ENCODE peak calls at places on chromosome 5, in four cellular contexts. One of them, this sample, is unnamed. For H3K27me3, the result is how much of the 10 kb centered on the place peaks cover.

GRCh38 chr5:53482717-53483638 is 2.5 kb downstream of the FST start:
- DNase-seq in upper lobe of right lung: peak
- DNase-seq in heart right ventricle: peak
- DNase-seq in IMR-90: peak
- DNase-seq in this sample: peak

GRCh38 chr5:56545016-56545415 is 270.3 kb upstream of the MAP3K1 start:
- DNase-seq in upper lobe of right lung: peak
- DNase-seq in heart right ventricle: no peak
- DNase-seq in IMR-90: peak
- DNase-seq in this sample: no peak

GRCh38 chr5:54135042-54135441 is 175.3 kb downstream of the ARL15 start:
- DNase-seq in upper lobe of right lung: no peak
- DNase-seq in heart right ventricle: no peak
- DNase-seq in IMR-90: peak
- DNase-seq in this sample: no peak

GRCh38 chr5:1190915-1191314 is 10.5 kb upstream of the SLC6A19 start:
- DNase-seq in upper lobe of right lung: no peak
- DNase-seq in heart right ventricle: no peak
- DNase-seq in IMR-90: no peak
- DNase-seq in this sample: no peak

GRCh38 chr5:123882946-123883345 is 371.0 kb downstream of the CSNK1G3 start:
- DNase-seq in upper lobe of right lung: no peak
- DNase-seq in heart right ventricle: no peak
- DNase-seq in IMR-90: no peak
- DNase-seq in this sample: no peak

GRCh38 chr5:143679777-143680176 is 132.2 kb upstream of the HMHB1 start:
- DNase-seq in upper lobe of right lung: no peak
- DNase-seq in heart right ventricle: no peak
- DNase-seq in IMR-90: peak
- DNase-seq in this sample: no peak

GRCh38 chr5:1516615-1517601 is 6.9 kb downstream of the LPCAT1 start:
- DNase-seq in upper lobe of right lung: peak
- DNase-seq in heart right ventricle: no peak
- DNase-seq in IMR-90: peak
- DNase-seq in this sample: peak

GRCh38 chr5:133658327-133658726 is 46.0 kb upstream of the FSTL4 start:
- DNase-seq in upper lobe of right lung: no peak
- DNase-seq in heart right ventricle: no peak
- DNase-seq in IMR-90: no peak
- DNase-seq in this sample: no peak

GRCh38 chr5:23631283-23632045 is 124.1 kb downstream of the PRDM9 start:
- DNase-seq in upper lobe of right lung: no peak
- DNase-seq in heart right ventricle: peak
- DNase-seq in IMR-90: peak
- DNase-seq in this sample: no peak

GRCh38 chr5:176454724-176455394 is 6.7 kb downstream of the FAF2 start:
- DNase-seq in upper lobe of right lung: no peak
- DNase-seq in heart right ventricle: no peak
- DNase-seq in IMR-90: no peak
- DNase-seq in this sample: no peak

GRCh38 chr5:68953151-68953884 is 140.5 kb upstream of the SLC30A5 start:
- DNase-seq in upper lobe of right lung: no peak
- DNase-seq in heart right ventricle: no peak
- DNase-seq in IMR-90: no peak
- DNase-seq in this sample: peak

GRCh38 chr5:2188661-2189060 is 305.9 kb upstream of the IRX4 start:
- DNase-seq in upper lobe of right lung: no peak
- DNase-seq in heart right ventricle: no peak
- DNase-seq in IMR-90: no peak
- DNase-seq in this sample: no peak

GRCh38 chr5:69364414-69364813 is 4.9 kb downstream of the AK6 start:
- DNase-seq in upper lobe of right lung: no peak
- DNase-seq in heart right ventricle: no peak
- DNase-seq in IMR-90: peak
- DNase-seq in this sample: no peak

GRCh38 chr5:151427258-151427657 is 20.1 kb upstream of the SLC36A1 start:
- DNase-seq in upper lobe of right lung: no peak
- DNase-seq in heart right ventricle: no peak
- DNase-seq in IMR-90: no peak
- DNase-seq in this sample: no peak

GRCh38 chr5:33275921-33276705 is 164.7 kb upstream of the TARS1 start:
- DNase-seq in upper lobe of right lung: no peak
- DNase-seq in heart right ventricle: no peak
- DNase-seq in IMR-90: peak
- DNase-seq in this sample: no peak

GRCh38 chr5:172732201-172732865 is 38.7 kb downstream of the DUSP1 start:
- DNase-seq in upper lobe of right lung: no peak
- DNase-seq in heart right ventricle: no peak
- DNase-seq in IMR-90: no peak
- DNase-seq in this sample: no peak

GRCh38 chr5:141871870-141872269 is 6.3 kb downstream of the PCDH1 start:
- DNase-seq in upper lobe of right lung: no peak
- DNase-seq in heart right ventricle: no peak
- DNase-seq in IMR-90: no peak
- DNase-seq in this sample: no peak
- H3K4me3 ChIP-seq in upper lobe of right lung: no peak
- H3K4me3 ChIP-seq in heart right ventricle: no peak
- H3K4me3 ChIP-seq in IMR-90: no peak
- H3K4me3 ChIP-seq in this sample: no peak

GRCh38 chr5:141868541-141868940 is 9.7 kb downstream of the PCDH1 start:
- DNase-seq in upper lobe of right lung: peak
- DNase-seq in heart right ventricle: no peak
- DNase-seq in IMR-90: no peak
- DNase-seq in this sample: no peak
- H3K27me3 ChIP-seq in upper lobe of right lung: under half
- H3K27me3 ChIP-seq in heart right ventricle: under half
- H3K27me3 ChIP-seq in IMR-90: half or more
- H3K27me3 ChIP-seq in this sample: under half

GRCh38 chr5:6715758-6716633 is 2.8 kb downstream of the TENT4A start:
- DNase-seq in upper lobe of right lung: peak
- DNase-seq in heart right ventricle: peak
- DNase-seq in IMR-90: no peak
- DNase-seq in this sample: no peak
- H3K4me3 ChIP-seq in upper lobe of right lung: peak
- H3K4me3 ChIP-seq in heart right ventricle: no peak
- H3K4me3 ChIP-seq in IMR-90: peak
- H3K4me3 ChIP-seq in this sample: peak

DNA sequence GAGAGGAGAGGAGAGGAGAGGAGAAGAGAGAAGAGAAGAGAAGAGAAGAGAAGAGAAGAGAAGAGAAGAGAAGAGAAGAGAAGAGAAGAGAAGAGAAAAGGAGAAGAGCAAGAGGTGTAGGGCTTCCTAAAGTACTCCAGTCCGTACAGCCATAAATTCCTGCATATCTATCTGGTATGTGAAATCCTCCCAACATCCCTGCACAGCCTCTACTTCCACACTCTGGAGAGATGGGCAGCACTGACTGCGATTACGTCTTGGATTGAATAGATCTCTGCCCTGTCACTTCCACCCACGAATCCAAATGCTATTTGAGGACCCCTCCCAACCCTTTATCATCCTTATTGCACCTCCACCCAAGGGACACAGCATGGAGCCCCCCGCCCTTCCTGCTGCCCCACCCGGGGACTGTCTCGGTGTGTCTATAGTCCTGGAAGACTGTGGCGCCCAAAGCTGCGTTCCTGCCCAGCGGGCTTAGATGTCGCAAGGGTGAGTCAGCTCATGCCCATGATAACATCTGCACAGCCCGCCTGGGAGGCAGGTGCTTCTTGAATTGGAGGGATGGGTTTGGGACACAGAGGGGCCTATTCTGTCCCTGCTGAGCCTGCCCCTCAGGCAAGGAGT is 105.6 kb upstream of the HAND1 start:
- DNase-seq in upper lobe of right lung: no peak
- DNase-seq in heart right ventricle: no peak
- DNase-seq in IMR-90: no peak
- DNase-seq in this sample: no peak
- H3K27me3 ChIP-seq in upper lobe of right lung: under half
- H3K27me3 ChIP-seq in heart right ventricle: under half
- H3K27me3 ChIP-seq in IMR-90: under half
- H3K27me3 ChIP-seq in this sample: under half

GRCh38 chr5:181203842-181204560 is 995 bp downstream of the TRIM7 start:
- DNase-seq in upper lobe of right lung: no peak
- DNase-seq in heart right ventricle: no peak
- DNase-seq in IMR-90: no peak
- DNase-seq in this sample: no peak
- H3K4me3 ChIP-seq in upper lobe of right lung: peak
- H3K4me3 ChIP-seq in heart right ventricle: peak
- H3K4me3 ChIP-seq in IMR-90: peak
- H3K4me3 ChIP-seq in this sample: peak

This sample was measured in uterus.